ENCODE peak calls at places on chromosome 2, in seven cellular contexts. W, H, M, G, S, X and F are unnamed samples.

GRCh38 chr2:47346669-47347068 is 56.3 kb upstream of the MSH2 start:
- DNase-seq in G (no peak), S (no peak), H (no peak), X (no peak), W (no peak), M (no peak), F (no peak)

GRCh38 chr2:88690591-88691338 is 708 bp upstream of the RPIA start:
- DNase-seq in H (peak), X (no peak), S (peak), M (peak), G (peak), W (peak), F (peak)

GRCh38 chr2:62669180-62669579 is 36.3 kb upstream of the EHBP1 start:
- DNase-seq in G (no peak), W (no peak), X (no peak), M (no peak), S (no peak), H (no peak), F (no peak)

GRCh38 chr2:141201161-141201560 is 929.7 kb downstream of the LRP1B start:
- DNase-seq in M (no peak), G (no peak), S (no peak), H (no peak), W (no peak), X (no peak), F (peak)

GRCh38 chr2:15142069-15142689 is 419.0 kb downstream of the NBAS start:
- DNase-seq in G (no peak), X (no peak), M (no peak), S (no peak), H (no peak), W (no peak), F (no peak)

GRCh38 chr2:217861334-217861877 is 141.4 kb downstream of the TNS1 start:
- DNase-seq in M (no peak), W (no peak), X (no peak), H (no peak), S (no peak), G (no peak), F (no peak)

GRCh38 chr2:71562518-71562917 is 109.2 kb downstream of the DYSF start:
- DNase-seq in S (no peak), H (no peak), G (no peak), W (no peak), X (no peak), M (no peak), F (no peak)

GRCh38 chr2:221429741-221430491 is 142.2 kb downstream of the EPHA4 start:
- DNase-seq in X (no peak), G (peak), M (no peak), S (no peak), W (no peak), H (no peak), F (peak)

GRCh38 chr2:26078939-26079338 is 45.1 kb downstream of the RAB10 start:
- DNase-seq in W (no peak), S (no peak), X (no peak), M (no peak), H (no peak), G (no peak), F (no peak)

GRCh38 chr2:202169826-202170424 is 68.5 kb downstream of the SUMO1 start:
- DNase-seq in G (no peak), S (no peak), X (no peak), M (no peak), W (no peak), H (no peak), F (no peak)

GRCh38 chr2:28567076-28567471 is 71.2 kb downstream of the PLB1 start:
- DNase-seq in S (no peak), H (no peak), W (peak), X (no peak), G (no peak), M (no peak), F (no peak)

GRCh38 chr2:43388371-43388770 is 162.0 kb upstream of the ZFP36L2 start:
- DNase-seq in M (no peak), X (no peak), W (no peak), H (no peak), G (no peak), S (no peak), F (no peak)

GRCh38 chr2:51424418-51424817 is 392.5 kb upstream of the NRXN1 start:
- DNase-seq in H (peak), G (no peak), W (peak), X (no peak), M (no peak), S (no peak), F (no peak)